ENCODE peak calls at places on chromosomes 2 and 18, in ten cellular contexts. One of them, this sample, is unnamed. For H3K4me1, the result is how much of the 10 kb centered on the place peaks cover.

GRCh38 chr2:8146329-8147048 is 535.4 kb upstream of the ID2 start:
- DNase-seq in endothelial cell of umbilical vein: no peak
- DNase-seq in H1: no peak
- DNase-seq in uterus: no peak
- DNase-seq in lower lobe of right lung: no peak
- DNase-seq in CD8-positive, alpha-beta T cell: no peak
- DNase-seq in neural progenitor cell: no peak
- DNase-seq in astrocyte: no peak
- DNase-seq in Peyer's patch: peak
- DNase-seq in ovary: no peak
- DNase-seq in this sample: no peak

GRCh38 chr2:182763311-182763912 is 47.4 kb downstream of the DNAJC10 start:
- DNase-seq in endothelial cell of umbilical vein: peak
- DNase-seq in H1: no peak
- DNase-seq in uterus: no peak
- DNase-seq in lower lobe of right lung: no peak
- DNase-seq in CD8-positive, alpha-beta T cell: no peak
- DNase-seq in neural progenitor cell: peak
- DNase-seq in astrocyte: peak
- DNase-seq in Peyer's patch: peak
- DNase-seq in ovary: no peak
- DNase-seq in this sample: no peak

GRCh38 chr18:79789091-79789891 is 8.4 kb upstream of the KCNG2 start:
- DNase-seq in endothelial cell of umbilical vein: no peak
- DNase-seq in H1: peak
- DNase-seq in uterus: no peak
- DNase-seq in lower lobe of right lung: no peak
- DNase-seq in CD8-positive, alpha-beta T cell: no peak
- DNase-seq in neural progenitor cell: no peak
- DNase-seq in astrocyte: no peak
- DNase-seq in Peyer's patch: peak
- DNase-seq in ovary: no peak
- DNase-seq in this sample: no peak

GRCh38 chr18:46554406-46554805 is 102.6 kb downstream of the LOXHD1 start:
- DNase-seq in endothelial cell of umbilical vein: no peak
- DNase-seq in H1: no peak
- DNase-seq in uterus: no peak
- DNase-seq in lower lobe of right lung: no peak
- DNase-seq in CD8-positive, alpha-beta T cell: no peak
- DNase-seq in neural progenitor cell: no peak
- DNase-seq in astrocyte: no peak
- DNase-seq in Peyer's patch: no peak
- DNase-seq in ovary: no peak
- DNase-seq in this sample: no peak

GRCh38 chr2:27211241-27211942 is 449 bp upstream of the ATRAID start:
- DNase-seq in endothelial cell of umbilical vein: peak
- DNase-seq in H1: no peak
- DNase-seq in uterus: no peak
- DNase-seq in lower lobe of right lung: no peak
- DNase-seq in CD8-positive, alpha-beta T cell: no peak
- DNase-seq in neural progenitor cell: no peak
- DNase-seq in astrocyte: no peak
- DNase-seq in Peyer's patch: peak
- DNase-seq in ovary: peak
- DNase-seq in this sample: no peak

GRCh38 chr2:236264256-236264655 is at the start of gene ASB18:
- DNase-seq in endothelial cell of umbilical vein: no peak
- DNase-seq in H1: no peak
- DNase-seq in uterus: no peak
- DNase-seq in lower lobe of right lung: no peak
- DNase-seq in CD8-positive, alpha-beta T cell: no peak
- DNase-seq in neural progenitor cell: no peak
- DNase-seq in astrocyte: no peak
- DNase-seq in Peyer's patch: no peak
- DNase-seq in ovary: no peak
- DNase-seq in this sample: no peak

GRCh38 chr2:190277234-190278112 is 42.2 kb downstream of the HIBCH start:
- DNase-seq in endothelial cell of umbilical vein: peak
- DNase-seq in H1: no peak
- DNase-seq in uterus: no peak
- DNase-seq in lower lobe of right lung: no peak
- DNase-seq in CD8-positive, alpha-beta T cell: no peak
- DNase-seq in neural progenitor cell: peak
- DNase-seq in astrocyte: peak
- DNase-seq in Peyer's patch: no peak
- DNase-seq in ovary: no peak
- DNase-seq in this sample: no peak

GRCh38 chr2:102112271-102112670 is 30.3 kb upstream of the IL1R1 start:
- DNase-seq in endothelial cell of umbilical vein: no peak
- DNase-seq in H1: no peak
- DNase-seq in uterus: no peak
- DNase-seq in lower lobe of right lung: no peak
- DNase-seq in CD8-positive, alpha-beta T cell: no peak
- DNase-seq in neural progenitor cell: no peak
- DNase-seq in astrocyte: no peak
- DNase-seq in Peyer's patch: no peak
- DNase-seq in ovary: no peak
- DNase-seq in this sample: no peak

GRCh38 chr2:33457588-33458247 is 18.7 kb upstream of the RASGRP3 start:
- DNase-seq in endothelial cell of umbilical vein: no peak
- DNase-seq in H1: no peak
- DNase-seq in uterus: no peak
- DNase-seq in lower lobe of right lung: no peak
- DNase-seq in CD8-positive, alpha-beta T cell: no peak
- DNase-seq in neural progenitor cell: no peak
- DNase-seq in astrocyte: peak
- DNase-seq in Peyer's patch: no peak
- DNase-seq in ovary: no peak
- DNase-seq in this sample: no peak

GRCh38 chr2:202034249-202035088 is 814 bp downstream of the FZD7 start:
- DNase-seq in endothelial cell of umbilical vein: peak
- DNase-seq in H1: no peak
- DNase-seq in uterus: peak
- DNase-seq in lower lobe of right lung: peak
- DNase-seq in CD8-positive, alpha-beta T cell: no peak
- DNase-seq in neural progenitor cell: peak
- DNase-seq in astrocyte: peak
- DNase-seq in Peyer's patch: peak
- DNase-seq in ovary: peak
- DNase-seq in this sample: no peak

GRCh38 chr2:41947701-41948396 is 100.0 kb upstream of the PKDCC start:
- DNase-seq in endothelial cell of umbilical vein: no peak
- DNase-seq in H1: peak
- DNase-seq in uterus: peak
- DNase-seq in lower lobe of right lung: no peak
- DNase-seq in CD8-positive, alpha-beta T cell: no peak
- DNase-seq in neural progenitor cell: peak
- DNase-seq in astrocyte: no peak
- DNase-seq in Peyer's patch: no peak
- DNase-seq in ovary: peak
- DNase-seq in this sample: no peak

GRCh38 chr2:192026064-192026715 is 168.5 kb downstream of the TMEFF2 start:
- DNase-seq in endothelial cell of umbilical vein: no peak
- DNase-seq in H1: no peak
- DNase-seq in uterus: no peak
- DNase-seq in lower lobe of right lung: no peak
- DNase-seq in CD8-positive, alpha-beta T cell: no peak
- DNase-seq in neural progenitor cell: no peak
- DNase-seq in astrocyte: no peak
- DNase-seq in Peyer's patch: no peak
- DNase-seq in ovary: no peak
- DNase-seq in this sample: no peak

GRCh38 chr2:217193431-217194075 is 333.7 kb upstream of the TNP1 start:
- DNase-seq in endothelial cell of umbilical vein: no peak
- DNase-seq in H1: no peak
- DNase-seq in uterus: no peak
- DNase-seq in lower lobe of right lung: no peak
- DNase-seq in CD8-positive, alpha-beta T cell: no peak
- DNase-seq in neural progenitor cell: no peak
- DNase-seq in astrocyte: no peak
- DNase-seq in Peyer's patch: no peak
- DNase-seq in ovary: no peak
- DNase-seq in this sample: no peak

GRCh38 chr2:65383571-65384488 is 48.6 kb downstream of the SPRED2 start:
- DNase-seq in endothelial cell of umbilical vein: peak
- DNase-seq in H1: no peak
- DNase-seq in uterus: no peak
- DNase-seq in lower lobe of right lung: no peak
- DNase-seq in CD8-positive, alpha-beta T cell: no peak
- DNase-seq in neural progenitor cell: no peak
- DNase-seq in astrocyte: peak
- DNase-seq in Peyer's patch: no peak
- DNase-seq in ovary: peak
- DNase-seq in this sample: no peak
- H3K4me1 ChIP-seq in endothelial cell of umbilical vein: under half
- H3K4me1 ChIP-seq in H1: under half
- H3K4me1 ChIP-seq in uterus: under half
- H3K4me1 ChIP-seq in lower lobe of right lung: half or more
- H3K4me1 ChIP-seq in CD8-positive, alpha-beta T cell: under half
- H3K4me1 ChIP-seq in neural progenitor cell: under half
- H3K4me1 ChIP-seq in astrocyte: under half
- H3K4me1 ChIP-seq in Peyer's patch: under half
- H3K4me1 ChIP-seq in ovary: under half
- H3K4me1 ChIP-seq in this sample: under half

DNA sequence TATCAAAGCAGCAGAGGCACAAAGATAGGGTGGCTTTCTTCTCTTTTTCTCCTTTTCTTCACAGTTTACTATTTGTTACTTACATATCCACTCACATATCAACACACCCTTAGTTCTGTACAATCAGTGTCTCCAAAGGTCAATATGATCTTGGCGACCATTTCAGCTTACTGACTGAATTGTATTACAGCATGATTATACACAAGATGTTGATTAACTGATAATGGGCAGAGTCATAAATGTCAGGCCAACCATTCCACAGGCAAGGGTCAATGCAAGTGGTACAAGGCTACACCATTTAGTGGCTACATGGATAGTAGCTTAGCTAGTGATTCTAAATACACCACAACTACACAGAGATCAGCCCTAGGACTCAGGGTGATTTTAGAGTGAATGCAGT is 20.4 kb upstream of the SP3 start:
- DNase-seq in endothelial cell of umbilical vein: no peak
- DNase-seq in H1: no peak
- DNase-seq in uterus: no peak
- DNase-seq in lower lobe of right lung: no peak
- DNase-seq in CD8-positive, alpha-beta T cell: no peak
- DNase-seq in neural progenitor cell: no peak
- DNase-seq in astrocyte: no peak
- DNase-seq in Peyer's patch: no peak
- DNase-seq in ovary: no peak
- DNase-seq in this sample: no peak
- H3K4me1 ChIP-seq in endothelial cell of umbilical vein: under half
- H3K4me1 ChIP-seq in H1: under half
- H3K4me1 ChIP-seq in uterus: under half
- H3K4me1 ChIP-seq in lower lobe of right lung: under half
- H3K4me1 ChIP-seq in CD8-positive, alpha-beta T cell: under half
- H3K4me1 ChIP-seq in neural progenitor cell: under half
- H3K4me1 ChIP-seq in astrocyte: under half
- H3K4me1 ChIP-seq in Peyer's patch: under half
- H3K4me1 ChIP-seq in ovary: under half
- H3K4me1 ChIP-seq in this sample: under half

DNA sequence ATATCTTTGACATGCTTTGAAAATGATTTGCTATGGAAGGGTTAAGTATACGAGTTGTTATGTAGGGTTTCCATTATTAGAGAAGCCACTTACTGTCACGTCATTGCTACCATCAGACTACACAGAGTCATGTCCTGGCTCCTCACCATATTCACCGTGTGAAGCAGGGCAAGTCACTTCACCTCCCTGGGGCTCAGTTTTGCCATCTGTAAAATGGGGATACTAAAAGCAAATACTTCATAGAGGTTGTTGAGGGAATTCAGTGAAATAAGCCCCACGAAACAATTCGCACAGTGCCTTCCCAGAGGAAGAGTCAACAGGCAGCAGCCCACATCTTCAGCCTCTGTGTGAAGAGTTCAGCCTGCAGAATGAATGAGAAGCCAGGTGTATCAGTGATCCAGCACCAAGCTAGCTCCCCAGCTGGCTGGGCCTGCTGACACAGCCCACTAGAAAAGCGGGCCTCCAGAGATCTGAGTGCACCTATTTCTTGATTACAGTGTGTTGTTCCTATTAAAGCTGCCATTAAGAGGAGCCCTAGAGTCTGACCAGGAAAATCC is 3.4 kb downstream of the DIPK1C start:
- DNase-seq in endothelial cell of umbilical vein: no peak
- DNase-seq in H1: no peak
- DNase-seq in uterus: no peak
- DNase-seq in lower lobe of right lung: no peak
- DNase-seq in CD8-positive, alpha-beta T cell: no peak
- DNase-seq in neural progenitor cell: peak
- DNase-seq in astrocyte: no peak
- DNase-seq in Peyer's patch: no peak
- DNase-seq in ovary: no peak
- DNase-seq in this sample: no peak
- H3K4me1 ChIP-seq in endothelial cell of umbilical vein: under half
- H3K4me1 ChIP-seq in H1: under half
- H3K4me1 ChIP-seq in uterus: under half
- H3K4me1 ChIP-seq in lower lobe of right lung: under half
- H3K4me1 ChIP-seq in CD8-positive, alpha-beta T cell: under half
- H3K4me1 ChIP-seq in neural progenitor cell: half or more
- H3K4me1 ChIP-seq in astrocyte: under half
- H3K4me1 ChIP-seq in Peyer's patch: under half
- H3K4me1 ChIP-seq in ovary: under half
- H3K4me1 ChIP-seq in this sample: under half

GRCh38 chr2:112642561-112642960 is 3.2 kb upstream of the SLC20A1 start:
- DNase-seq in endothelial cell of umbilical vein: no peak
- DNase-seq in H1: no peak
- DNase-seq in uterus: no peak
- DNase-seq in lower lobe of right lung: no peak
- DNase-seq in CD8-positive, alpha-beta T cell: no peak
- DNase-seq in neural progenitor cell: no peak
- DNase-seq in astrocyte: no peak
- DNase-seq in Peyer's patch: no peak
- DNase-seq in ovary: no peak
- DNase-seq in this sample: no peak

GRCh38 chr2:112640800-112641675 is 4.7 kb upstream of the SLC20A1 start:
- DNase-seq in endothelial cell of umbilical vein: peak
- DNase-seq in H1: no peak
- DNase-seq in uterus: no peak
- DNase-seq in lower lobe of right lung: no peak
- DNase-seq in CD8-positive, alpha-beta T cell: no peak
- DNase-seq in neural progenitor cell: no peak
- DNase-seq in astrocyte: peak
- DNase-seq in Peyer's patch: no peak
- DNase-seq in ovary: no peak
- DNase-seq in this sample: no peak

GRCh38 chr2:112644155-112644932 is 1.4 kb upstream of the SLC20A1 start:
- DNase-seq in endothelial cell of umbilical vein: no peak
- DNase-seq in H1: no peak
- DNase-seq in uterus: no peak
- DNase-seq in lower lobe of right lung: no peak
- DNase-seq in CD8-positive, alpha-beta T cell: no peak
- DNase-seq in neural progenitor cell: peak
- DNase-seq in astrocyte: peak
- DNase-seq in Peyer's patch: peak
- DNase-seq in ovary: no peak
- DNase-seq in this sample: no peak

GRCh38 chr2:112643488-112643887 is 2.3 kb upstream of the SLC20A1 start:
- DNase-seq in endothelial cell of umbilical vein: no peak
- DNase-seq in H1: no peak
- DNase-seq in uterus: no peak
- DNase-seq in lower lobe of right lung: no peak
- DNase-seq in CD8-positive, alpha-beta T cell: no peak
- DNase-seq in neural progenitor cell: no peak
- DNase-seq in astrocyte: no peak
- DNase-seq in Peyer's patch: no peak
- DNase-seq in ovary: no peak
- DNase-seq in this sample: no peak

GRCh38 chr2:112642961-112643360 is 2.8 kb upstream of the SLC20A1 start:
- DNase-seq in endothelial cell of umbilical vein: no peak
- DNase-seq in H1: no peak
- DNase-seq in uterus: no peak
- DNase-seq in lower lobe of right lung: no peak
- DNase-seq in CD8-positive, alpha-beta T cell: no peak
- DNase-seq in neural progenitor cell: no peak
- DNase-seq in astrocyte: no peak
- DNase-seq in Peyer's patch: no peak
- DNase-seq in ovary: no peak
- DNase-seq in this sample: no peak
- H3K4me1 ChIP-seq in endothelial cell of umbilical vein: half or more
- H3K4me1 ChIP-seq in H1: under half
- H3K4me1 ChIP-seq in uterus: under half
- H3K4me1 ChIP-seq in lower lobe of right lung: under half
- H3K4me1 ChIP-seq in CD8-positive, alpha-beta T cell: under half
- H3K4me1 ChIP-seq in neural progenitor cell: under half
- H3K4me1 ChIP-seq in astrocyte: half or more
- H3K4me1 ChIP-seq in Peyer's patch: under half
- H3K4me1 ChIP-seq in ovary: under half
- H3K4me1 ChIP-seq in this sample: under half

This sample was measured in effector memory CD4-positive, alpha-beta T cell.